ENCODE peak calls at places on chromosomes 1 and 21, in five cellular contexts. T, D, O, J and I are unnamed samples.
A peak's percentile ranks its signal among the peaks of the same experiment; 100 is the strongest.

GRCh38 chr1:66090863-66091457 is 298.3 kb downstream of the PDE4B start:
- DNase-seq in J (no peak), O (no peak), D (no peak), T (no peak), I (peak; percentile 51)

GRCh38 chr1:180252638-180253536 is 22.8 kb downstream of the LHX4 start:
- DNase-seq in O (peak; percentile 50), T (peak; percentile 80), D (peak; percentile 91), J (peak; percentile 88), I (peak; percentile 63)

GRCh38 chr1:8147922-8148321 is 121.8 kb upstream of the ERRFI1 start:
- DNase-seq in T (no peak), O (no peak), J (no peak), D (no peak), I (no peak)

GRCh38 chr1:210440081-210440480 is 111.4 kb downstream of the HHAT start:
- DNase-seq in J (no peak), O (no peak), T (no peak), D (no peak), I (no peak)

GRCh38 chr1:47432071-47433036 is 5.5 kb upstream of the FOXD2 start:
- DNase-seq in J (peak; percentile 86), T (peak; percentile 84), O (no peak), D (peak; percentile 66), I (no peak)

GRCh38 chr1:80083892-80084291 is 1077.4 kb upstream of the ADGRL4 start:
- DNase-seq in D (no peak), J (no peak), T (no peak), O (no peak), I (no peak)

GRCh38 chr21:34771512-34772028 is 102.8 kb downstream of the CLIC6 start:
- DNase-seq in D (no peak), T (no peak), O (no peak), J (peak; percentile 16), I (no peak)

GRCh38 chr1:74693473-74693872 is 19.9 kb upstream of the ERICH3 start:
- DNase-seq in T (no peak), D (no peak), O (no peak), J (no peak), I (no peak)

GRCh38 chr1:2174348-2175054 is 20.1 kb downstream of the FAAP20 start:
- DNase-seq in T (peak; percentile 63), J (peak; percentile 79), O (no peak), D (peak; percentile 60), I (peak; percentile 32)

GRCh38 chr21:44872568-44873355 is 728 bp downstream of the PTTG1IP start:
- DNase-seq in J (peak; percentile 66), T (peak; percentile 72), D (no peak), O (no peak), I (no peak)

GRCh38 chr1:209040351-209040750 is 543.2 kb upstream of the CAMK1G start:
- DNase-seq in J (no peak), T (no peak), D (no peak), O (no peak), I (no peak)

GRCh38 chr1:202010042-202011015 is at the start of gene ELF3:
- DNase-seq in O (no peak), D (no peak), T (peak; percentile 91), J (no peak), I (no peak)

GRCh38 chr1:87951852-87952251 is 623.2 kb downstream of the LMO4 start:
- DNase-seq in J (no peak), T (no peak), O (no peak), D (no peak), I (no peak)

GRCh38 chr1:200374569-200375312 is 35.1 kb downstream of the ZNF281 start:
- DNase-seq in J (no peak), O (no peak), D (no peak), T (no peak), I (no peak)
- H3K4me3 ChIP-seq in J (no peak overlapping the region), O (no peak overlapping the region), D (no peak overlapping the region), T (no peak overlapping the region), I (no peak overlapping the region)

DNA sequence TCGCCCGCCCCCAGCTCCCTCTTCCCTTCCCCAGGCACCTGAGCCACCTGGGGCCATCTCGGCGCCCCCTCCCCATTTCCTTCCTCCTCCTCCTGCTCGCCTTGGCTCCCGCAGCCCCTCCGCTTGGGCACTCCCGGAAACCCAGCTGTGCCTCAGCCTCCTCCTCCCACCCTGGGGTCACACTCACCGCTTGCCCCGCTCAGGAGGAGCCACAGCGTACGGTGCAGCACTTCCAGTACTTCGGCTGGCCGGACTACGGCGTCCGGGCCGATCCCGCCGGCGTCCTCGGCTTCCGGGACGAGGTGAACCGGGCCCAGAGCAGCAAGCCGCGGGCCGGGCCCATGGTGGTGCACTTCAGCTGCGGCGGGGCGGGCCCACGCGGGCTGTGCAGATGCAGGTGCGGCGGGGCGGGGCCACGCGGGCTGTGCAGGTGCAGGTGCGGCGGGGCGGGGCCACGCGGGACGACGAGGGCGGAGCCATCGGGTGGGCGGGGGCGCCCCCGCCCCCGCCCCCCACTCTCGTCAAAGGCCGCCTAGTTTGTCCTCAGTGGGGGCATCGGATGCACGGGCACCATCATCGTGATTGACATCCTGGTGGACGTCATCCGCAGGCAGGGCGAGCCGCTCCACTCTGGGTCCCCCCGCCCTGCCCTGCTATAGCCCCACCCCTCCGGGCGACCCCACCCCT is 5.6 kb downstream of the RNF223 start:
- DNase-seq in T (peak; percentile 89), D (no peak), O (peak; percentile 49), J (peak; percentile 51), I (no peak)
- H3K4me3 ChIP-seq in T (no peak overlapping the region), D (peak overlapping the region; percentile 76), O (no peak overlapping the region), J (peak overlapping the region; percentile 48), I (peak overlapping the region; percentile 69)

GRCh38 chr1:232038704-232039103 is 412.1 kb downstream of the DISC1 start:
- DNase-seq in D (no peak), O (no peak), J (no peak), T (no peak), I (no peak)
- H3K4me3 ChIP-seq in D (no peak overlapping the region), O (no peak overlapping the region), J (no peak overlapping the region), T (no peak overlapping the region), I (no peak overlapping the region)

DNA sequence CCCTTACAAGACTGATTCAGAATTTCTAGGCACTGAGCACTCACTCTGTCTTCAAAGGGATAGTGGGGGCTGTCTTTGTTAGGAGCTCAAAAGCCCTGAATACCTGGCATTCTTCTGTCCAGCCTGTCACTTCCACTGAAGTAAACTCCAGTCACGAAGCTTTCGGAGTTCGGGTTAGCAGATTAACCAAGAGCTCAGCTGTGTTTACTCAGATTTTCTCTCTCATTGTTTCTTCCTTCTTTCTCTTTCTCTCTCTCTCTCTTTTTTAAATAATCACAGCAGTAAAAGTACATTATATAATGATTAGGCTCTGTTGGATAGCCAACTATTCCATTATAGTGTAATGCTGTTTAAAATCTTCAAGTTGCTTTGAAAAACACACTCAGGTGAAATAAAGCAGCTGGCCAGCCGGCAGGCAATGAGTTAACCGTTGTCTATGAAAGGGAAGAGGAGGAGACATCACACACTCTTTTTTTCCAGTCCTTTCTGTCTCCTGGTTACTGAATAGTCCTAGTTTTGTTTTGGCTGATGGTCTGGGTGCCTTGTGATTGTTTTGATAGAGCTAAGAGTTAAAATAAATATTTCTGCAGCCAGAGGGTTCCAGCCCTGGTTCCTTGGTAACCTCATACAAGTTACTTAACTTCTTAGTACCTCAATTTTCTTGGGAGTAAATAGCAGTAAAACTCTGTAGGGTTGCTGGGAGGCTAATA is 89.8 kb downstream of the ADSS2 start:
- DNase-seq in D (no peak), O (no peak), T (no peak), J (no peak), I (no peak)
- H3K4me3 ChIP-seq in D (no peak overlapping the region), O (no peak overlapping the region), T (no peak overlapping the region), J (no peak overlapping the region), I (no peak overlapping the region)